ENCODE peak calls at places on chromosomes 5 and 9, in seven cellular contexts. F, R, H, D, N, V and A are unnamed samples.

GRCh38 chr9:136721339-136722092 is 9.1 kb downstream of the DIPK1B start:
- DNase-seq in F (no peak), H (no peak), N (peak), R (no peak), V (no peak), D (no peak), A (no peak)

GRCh38 chr9:130936285-130937117 is 2.5 kb downstream of the FIBCD1 start:
- DNase-seq in H (no peak), D (peak), N (no peak), R (no peak), F (no peak), V (peak), A (no peak)

GRCh38 chr5:171155621-171156020 is 153.4 kb upstream of the TLX3 start:
- DNase-seq in F (no peak), R (no peak), H (no peak), N (no peak), D (no peak), V (no peak), A (no peak)

GRCh38 chr5:922041-922744 is 29.5 kb downstream of the TRIP13 start:
- DNase-seq in V (no peak), D (no peak), F (no peak), R (no peak), H (no peak), N (peak), A (no peak)

GRCh38 chr9:38318755-38319495 is 73.6 kb upstream of the ALDH1B1 start:
- DNase-seq in F (no peak), R (no peak), V (peak), H (no peak), D (no peak), N (no peak), A (no peak)

GRCh38 chr5:102959055-102959454 is 160.9 kb downstream of the GIN1 start:
- DNase-seq in R (no peak), F (peak), V (no peak), H (no peak), D (no peak), N (no peak), A (no peak)

GRCh38 chr9:108842610-108843295 is 13.0 kb downstream of the ACTL7B start:
- DNase-seq in F (no peak), V (no peak), R (no peak), D (no peak), N (no peak), H (no peak), A (no peak)

GRCh38 chr5:5430136-5430535 is 7.7 kb downstream of the ICE1 start:
- DNase-seq in V (no peak), F (no peak), D (no peak), N (no peak), R (no peak), H (no peak), A (no peak)

GRCh38 chr5:100902406-100903035 is 561 bp downstream of the ST8SIA4 start:
- DNase-seq in N (peak), R (no peak), F (no peak), D (peak), H (no peak), V (peak), A (no peak)

GRCh38 chr5:88666761-88667186 is 216.2 kb downstream of the MEF2C start:
- DNase-seq in V (no peak), H (no peak), F (no peak), D (no peak), R (no peak), N (no peak), A (no peak)

GRCh38 chr5:154189256-154189818 is 1.2 kb upstream of the GALNT10 start:
- DNase-seq in V (peak), N (peak), D (no peak), H (no peak), R (no peak), F (no peak), A (no peak)

GRCh38 chr5:28896949-28897348 is 1858.6 kb upstream of the CDH9 start:
- DNase-seq in F (no peak), N (no peak), V (no peak), R (no peak), D (no peak), H (no peak), A (no peak)

GRCh38 chr5:76867827-76868693 is 18.2 kb downstream of the S100Z start:
- DNase-seq in D (peak), V (peak), N (no peak), F (peak), H (no peak), R (no peak), A (peak)

GRCh38 chr9:112761912-112762651 is 11.5 kb downstream of the SNX30 start:
- DNase-seq in R (no peak), V (no peak), N (no peak), D (no peak), F (no peak), H (no peak), A (no peak)

GRCh38 chr5:156523607-156524006 is 196.6 kb downstream of the SGCD start:
- DNase-seq in D (no peak), F (no peak), R (no peak), N (no peak), V (no peak), H (no peak), A (no peak)

GRCh38 chr5:133370281-133370890 is 242.0 kb downstream of the FSTL4 start:
- DNase-seq in F (no peak), D (no peak), R (peak), H (no peak), V (no peak), N (no peak), A (no peak)

GRCh38 chr9:98851730-98852462 is 44.4 kb downstream of the GALNT12 start:
- DNase-seq in F (no peak), N (no peak), R (no peak), H (peak), V (no peak), D (no peak), A (no peak)

GRCh38 chr9:35522725-35523124 is 32.8 kb downstream of the RUSC2 start:
- DNase-seq in H (no peak), R (no peak), F (no peak), V (no peak), N (no peak), D (no peak), A (no peak)

GRCh38 chr5:110179291-110179690 is 489.6 kb downstream of the MAN2A1 start:
- DNase-seq in D (no peak), N (no peak), F (no peak), V (no peak), R (no peak), H (no peak), A (no peak)

GRCh38 chr5:104412649-104413240 is 850.2 kb upstream of the NUDT12 start:
- DNase-seq in V (peak), R (no peak), H (no peak), F (peak), N (no peak), D (peak), A (no peak)

GRCh38 chr9:13873212-13873611 is 440.7 kb downstream of the NFIB start:
- DNase-seq in D (no peak), V (no peak), N (no peak), F (no peak), H (no peak), R (no peak), A (no peak)

GRCh38 chr9:89533396-89534187 is 35.7 kb upstream of the SEMA4D start:
- DNase-seq in F (no peak), R (no peak), H (no peak), N (no peak), V (no peak), D (no peak), A (no peak)

GRCh38 chr5:123035950-123036390 is 555 bp downstream of the PPIC start:
- DNase-seq in N (peak), D (no peak), H (peak), V (peak), F (peak), R (peak), A (peak)

GRCh38 chr9:34343090-34343489 is 13.7 kb downstream of the NUDT2 start:
- DNase-seq in R (no peak), H (no peak), D (no peak), V (no peak), F (no peak), N (no peak), A (peak)

GRCh38 chr5:94432499-94432898 is 185.9 kb downstream of the KIAA0825 start:
- DNase-seq in D (peak), R (no peak), N (no peak), F (no peak), V (no peak), H (no peak), A (no peak)

GRCh38 chr5:52989025-52989780 is at the start of gene ITGA2:
- DNase-seq in F (peak), D (no peak), H (peak), R (peak), V (peak), N (peak), A (peak)

GRCh38 chr5:96344678-96345612 is 88.1 kb downstream of the PCSK1 start:
- DNase-seq in H (no peak), D (peak), R (no peak), F (peak), V (no peak), N (no peak), A (peak)

GRCh38 chr5:65927497-65928340 is 1.3 kb downstream of the ERBIN start:
- DNase-seq in D (peak), F (no peak), V (no peak), H (no peak), N (no peak), R (no peak), A (no peak)

GRCh38 chr5:174293481-174293880 is 248.0 kb downstream of the NSG2 start:
- DNase-seq in N (no peak), H (no peak), D (no peak), R (no peak), F (no peak), V (peak), A (no peak)

GRCh38 chr9:128091144-128091543 is 23.1 kb downstream of the SLC25A25 start:
- DNase-seq in V (peak), N (peak), H (no peak), R (peak), F (no peak), D (no peak), A (no peak)

GRCh38 chr5:100518377-100518776 is 16.8 kb upstream of the FAM174A start:
- DNase-seq in F (no peak), N (no peak), V (no peak), R (no peak), D (no peak), H (no peak), A (no peak)

GRCh38 chr5:172110921-172111873 is 76.8 kb downstream of the STK10 start:
- DNase-seq in F (no peak), D (peak), N (peak), V (no peak), H (no peak), R (no peak), A (peak)

GRCh38 chr9:110183208-110184145 is 24.5 kb downstream of the C9orf152 start:
- DNase-seq in H (peak), V (peak), N (no peak), D (peak), F (peak), R (no peak), A (peak)

GRCh38 chr9:95192631-95193030 is 124.9 kb downstream of the FANCC start:
- DNase-seq in R (no peak), F (no peak), N (no peak), V (no peak), D (no peak), H (no peak), A (no peak)

GRCh38 chr9:95185931-95186330 is 131.6 kb downstream of the FANCC start:
- DNase-seq in D (no peak), R (no peak), N (no peak), F (no peak), V (no peak), H (no peak), A (no peak)

GRCh38 chr9:95190413-95190812 is 127.1 kb downstream of the FANCC start:
- DNase-seq in D (no peak), N (no peak), F (no peak), H (no peak), V (no peak), R (no peak), A (no peak)

GRCh38 chr9:95188459-95188858 is 129.1 kb downstream of the FANCC start:
- DNase-seq in F (no peak), H (no peak), N (no peak), V (no peak), R (no peak), D (no peak), A (no peak)

DNA sequence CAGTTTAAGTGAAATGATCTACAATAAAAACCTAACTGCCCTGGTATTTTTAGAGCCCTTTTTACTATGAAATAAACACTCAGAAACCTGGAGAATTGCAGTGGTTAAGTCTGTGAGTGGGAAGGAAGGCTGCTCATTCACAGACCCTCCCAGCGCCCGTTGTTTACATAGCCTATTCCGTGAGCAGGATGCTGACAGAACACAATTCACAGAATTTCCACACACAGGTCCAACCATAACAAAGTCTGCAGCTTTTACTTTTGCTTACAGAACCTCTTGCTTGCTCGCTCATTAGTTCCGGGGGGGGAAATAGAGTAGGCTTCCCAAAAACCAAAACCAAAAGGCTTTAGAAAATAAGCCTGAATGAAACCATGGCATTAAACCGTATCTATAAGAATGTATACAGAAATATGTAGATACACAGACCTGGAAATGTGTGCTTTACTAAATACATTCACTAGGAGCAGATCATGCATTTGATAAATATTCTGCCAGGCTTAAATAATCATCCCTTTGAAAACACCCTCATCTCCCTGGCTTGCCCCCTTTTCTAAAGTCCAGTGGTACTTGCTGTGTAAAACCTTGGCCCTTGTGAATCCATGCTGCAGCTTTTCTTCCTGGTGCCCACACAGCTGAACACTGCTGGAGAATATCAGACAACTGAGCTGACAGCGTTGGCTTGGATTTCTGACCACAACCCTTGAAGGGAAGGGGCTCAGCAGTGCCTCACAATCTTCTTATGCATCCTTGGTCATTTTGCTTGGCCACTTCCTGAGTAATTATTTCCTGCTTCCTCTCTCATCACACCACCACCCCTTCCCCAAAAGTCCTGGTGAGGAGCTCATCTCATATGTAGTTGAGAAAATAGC is 128.0 kb downstream of the FANCC start:
- DNase-seq in N (no peak), F (no peak), R (no peak), V (no peak), D (no peak), H (no peak), A (no peak)
- H3K4me3 ChIP-seq in N (no peak), F (no peak), R (no peak), V (no peak), D (no peak), H (no peak), A (peak)

GRCh38 chr5:82641362-82641988 is 363.3 kb upstream of the RPS23 start:
- DNase-seq in V (no peak), N (no peak), R (peak), H (peak), D (peak), F (peak), A (peak)
- TF ChIP-seq POLR2AphosphoS5 in V (no peak), N (no peak), R (no peak), H (peak), D (no peak), F (peak), A (peak)

GRCh38 chr5:39933061-39933460 is 508.3 kb upstream of the DAB2 start:
- DNase-seq in N (no peak), R (no peak), V (no peak), H (no peak), F (no peak), D (no peak), A (no peak)

DNA sequence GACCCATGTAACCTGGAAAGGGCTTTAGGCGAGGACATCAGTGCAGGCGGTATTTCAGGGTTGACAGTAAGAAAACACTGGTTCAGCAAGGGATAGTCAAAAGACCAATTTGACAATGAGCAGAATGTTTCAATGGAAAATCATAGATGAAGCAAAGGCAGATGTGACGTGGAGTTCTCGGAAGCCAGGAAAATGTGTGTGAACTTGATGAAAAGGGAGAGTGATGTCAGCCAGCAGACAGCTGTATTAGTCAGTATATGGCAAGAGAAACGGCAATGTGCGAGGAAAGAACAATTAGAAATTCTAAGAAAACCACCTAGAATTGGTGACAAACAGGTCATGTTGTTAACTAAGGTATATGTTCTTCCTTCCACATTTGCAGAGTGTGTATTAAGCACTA is 503.9 kb upstream of the DAB2 start:
- DNase-seq in D (no peak), R (no peak), F (no peak), V (no peak), H (no peak), N (no peak), A (no peak)
- H3K4me3 ChIP-seq in D (no peak), R (no peak), F (no peak), V (no peak), H (no peak), N (no peak), A (no peak)

DNA sequence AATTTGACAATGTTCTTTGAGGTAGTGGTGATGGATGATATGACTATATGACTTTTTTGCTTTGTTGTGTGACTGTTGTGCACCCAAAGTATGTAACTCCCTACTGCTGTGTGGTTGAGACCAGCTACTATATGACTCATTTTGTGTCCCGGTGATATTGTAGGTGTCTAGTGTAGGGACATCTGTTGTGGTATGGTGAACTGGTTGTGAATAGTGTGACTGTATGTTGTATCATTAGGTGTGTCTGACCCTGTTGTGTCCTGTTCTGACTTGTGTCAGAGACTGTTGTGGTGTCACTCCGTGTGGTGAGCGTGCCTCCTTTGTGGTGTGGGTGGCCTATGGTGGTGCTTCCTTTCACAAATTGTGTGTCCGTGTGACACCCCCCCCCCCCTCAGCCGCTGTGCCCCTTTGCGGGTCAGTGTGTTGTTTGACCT is 11.2 kb upstream of the CXXC5 start:
- DNase-seq in N (no peak), H (no peak), V (no peak), F (no peak), R (no peak), D (no peak), A (no peak)
- TF ChIP-seq POLR2AphosphoS5 in N (no peak), H (no peak), V (no peak), F (no peak), R (no peak), D (no peak), A (no peak)

DNA sequence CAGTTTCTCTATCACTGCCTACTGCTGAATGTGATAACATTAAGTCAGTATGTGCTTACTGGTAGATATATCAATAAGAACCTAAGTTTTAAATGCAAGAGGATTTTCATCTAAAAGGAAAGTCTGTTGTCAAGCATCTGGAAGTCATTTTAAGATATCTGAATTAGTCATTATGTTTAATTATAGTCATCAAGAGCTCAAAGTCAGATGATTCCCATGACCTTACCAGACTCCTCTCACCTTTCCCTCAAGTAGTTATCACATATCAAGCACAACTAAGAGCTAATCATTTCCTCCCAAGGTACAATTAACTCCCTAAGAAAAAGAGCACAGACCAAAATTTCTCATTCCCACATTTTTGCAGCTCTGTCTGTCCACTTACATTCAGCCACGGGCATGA is 45.5 kb downstream of the PUM3 start:
- DNase-seq in F (no peak), N (no peak), R (no peak), D (no peak), V (no peak), H (no peak), A (no peak)
- H3K4me3 ChIP-seq in F (no peak), N (no peak), R (no peak), D (no peak), V (no peak), H (no peak), A (no peak)

GRCh38 chr9:92615790-92616189 is 54.1 kb downstream of the IPPK start:
- DNase-seq in F (no peak), V (no peak), H (no peak), D (no peak), N (no peak), R (no peak), A (no peak)

GRCh38 chr9:92616199-92617129 is 53.5 kb downstream of the IPPK start:
- DNase-seq in F (no peak), D (no peak), R (no peak), H (no peak), V (no peak), N (no peak), A (peak)

GRCh38 chr9:92617951-92618510 is 51.9 kb downstream of the IPPK start:
- DNase-seq in N (no peak), V (no peak), H (no peak), D (no peak), F (no peak), R (no peak), A (peak)

GRCh38 chr9:92618633-92619225 is 51.2 kb downstream of the IPPK start:
- DNase-seq in F (no peak), R (no peak), H (no peak), D (no peak), V (no peak), N (no peak), A (peak)

DNA sequence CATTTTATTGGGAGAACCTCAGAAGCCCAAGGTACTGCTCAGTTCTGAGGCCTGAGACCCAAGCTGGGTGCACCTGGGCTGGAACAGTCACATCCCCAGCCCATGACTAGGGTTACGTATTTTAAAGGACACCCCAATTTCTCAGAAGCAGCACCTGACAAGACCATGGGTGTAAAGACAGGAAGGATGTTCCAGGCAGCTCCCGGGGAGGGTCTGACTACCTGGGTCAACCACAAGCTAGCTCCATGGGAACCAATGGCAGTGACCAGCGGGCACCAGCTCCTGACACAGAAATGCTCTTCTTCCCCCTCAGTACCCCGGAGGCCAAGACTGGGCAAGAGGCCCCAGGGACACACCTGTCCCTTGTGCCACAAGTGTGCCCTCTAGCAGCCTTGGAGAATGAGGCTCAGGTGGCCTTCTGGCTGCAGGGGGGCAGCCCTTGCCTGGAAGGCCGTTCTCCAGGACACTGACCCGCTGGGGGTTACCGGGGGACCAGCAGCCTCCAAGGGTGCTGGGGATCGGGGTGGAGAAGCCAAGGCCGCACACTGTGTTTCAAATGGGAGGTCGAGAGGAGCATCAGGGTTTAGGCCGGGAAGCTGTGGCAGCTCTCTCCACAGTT is 52.6 kb downstream of the IPPK start:
- DNase-seq in H (no peak), R (no peak), N (no peak), V (no peak), F (no peak), D (no peak), A (peak)
- TF ChIP-seq POLR2AphosphoS5 in H (no peak), R (no peak), N (peak), V (no peak), F (no peak), D (no peak), A (no peak)

GRCh38 chr9:95494416-95495371 is 22.1 kb downstream of the PTCH1 start:
- DNase-seq in D (no peak), V (no peak), F (no peak), R (no peak), N (peak), H (no peak), A (peak)
- H3K4me3 ChIP-seq in D (no peak), V (no peak), F (no peak), R (no peak), N (peak), H (no peak), A (no peak)